ENCODE peak calls at places on chromosomes 11 and 22, in five cellular contexts. V, Y, Q, M and P are unnamed samples.

GRCh38 chr11:126570489-126570888 is 215.0 kb downstream of the ST3GAL4 start:
- DNase-seq in V (no peak), Y (no peak), Q (no peak), M (no peak), P (no peak)

GRCh38 chr11:125202977-125203376 is 38.4 kb downstream of the PKNOX2 start:
- DNase-seq in V (no peak), Y (no peak), Q (no peak), M (no peak), P (no peak)

GRCh38 chr11:1749020-1749758 is 1.2 kb downstream of the IFITM10 start:
- DNase-seq in V (no peak), Y (peak; percentile 64), Q (no peak), M (peak; percentile 40), P (no peak)

GRCh38 chr22:44729391-44730012 is 22.9 kb upstream of the ARHGAP8 start:
- DNase-seq in V (peak; percentile 71), Y (no peak), Q (peak; percentile 57), M (peak; percentile 79), P (peak; percentile 45)

GRCh38 chr11:120985718-120986569 is 38.0 kb upstream of the TBCEL start:
- DNase-seq in V (peak; percentile 45), Y (peak; percentile 74), Q (peak; percentile 24), M (peak; percentile 60), P (peak; percentile 31)

GRCh38 chr11:47215366-47215925 is 672 bp downstream of the DDB2 start:
- DNase-seq in V (no peak), Y (no peak), Q (no peak), M (no peak), P (no peak)

GRCh38 chr11:108754901-108755625 is 90.2 kb downstream of the DDX10 start:
- DNase-seq in V (peak; percentile 52), Y (peak; percentile 25), Q (no peak), M (peak; percentile 65), P (peak; percentile 42)

GRCh38 chr11:130340671-130341319 is 26.1 kb upstream of the ZBTB44 start:
- DNase-seq in V (no peak), Y (no peak), Q (no peak), M (no peak), P (no peak)

GRCh38 chr11:12226093-12226492 is 115.7 kb downstream of the MICAL2 start:
- DNase-seq in V (no peak), Y (no peak), Q (no peak), M (no peak), P (no peak)

GRCh38 chr11:102286292-102286691 is 31.0 kb upstream of the BIRC3 start:
- DNase-seq in V (no peak), Y (no peak), Q (no peak), M (no peak), P (no peak)

GRCh38 chr11:12290477-12290922 is 86.9 kb upstream of the PARVA start:
- DNase-seq in V (no peak), Y (no peak), Q (no peak), M (peak; percentile 22), P (peak; percentile 48)

GRCh38 chr11:126214446-126215240 is 3.1 kb downstream of the FAM118B start:
- DNase-seq in V (no peak), Y (peak; percentile 3), Q (no peak), M (no peak), P (no peak)

GRCh38 chr11:2998073-2998850 is 6.1 kb upstream of the NAP1L4 start:
- DNase-seq in V (no peak), Y (no peak), Q (no peak), M (no peak), P (no peak)

GRCh38 chr11:86066033-86066432 is 2.9 kb downstream of the PICALM start:
- DNase-seq in V (no peak), Y (peak; percentile 8), Q (no peak), M (no peak), P (no peak)
- H3K4me3 ChIP-seq in V (peak overlapping the region; percentile 71), Y (peak overlapping the region; percentile 99), Q (peak overlapping the region; percentile 94), M (peak overlapping the region; percentile 91), P (peak overlapping the region; percentile 96)

GRCh38 chr11:68010058-68011041 is at the start of gene ALDH3B1:
- DNase-seq in V (peak; percentile 91), Y (peak; percentile 97), Q (peak; percentile 90), M (peak; percentile 95), P (peak; percentile 48)
- H3K4me3 ChIP-seq in V (peak within 1 kb of the TSS; percentile 79), Y (peak within 1 kb of the TSS; percentile 79), Q (peak within 1 kb of the TSS; percentile 57), M (peak within 1 kb of the TSS; percentile 52), P (peak within 1 kb of the TSS; percentile 32)

GRCh38 chr22:17575151-17575550 is 11.9 kb downstream of the SLC25A18 start:
- DNase-seq in V (no peak), Y (no peak), Q (no peak), M (no peak), P (peak; percentile 14)

GRCh38 chr22:17569971-17570511 is 6.7 kb downstream of the SLC25A18 start:
- DNase-seq in V (no peak), Y (no peak), Q (no peak), M (peak; percentile 72), P (peak; percentile 23)

GRCh38 chr22:17575681-17576080 is 12.4 kb downstream of the SLC25A18 start:
- DNase-seq in V (peak; percentile 42), Y (no peak), Q (no peak), M (no peak), P (no peak)

GRCh38 chr22:17566776-17567175 is 3.5 kb downstream of the SLC25A18 start:
- DNase-seq in V (no peak), Y (no peak), Q (no peak), M (no peak), P (no peak)

DNA sequence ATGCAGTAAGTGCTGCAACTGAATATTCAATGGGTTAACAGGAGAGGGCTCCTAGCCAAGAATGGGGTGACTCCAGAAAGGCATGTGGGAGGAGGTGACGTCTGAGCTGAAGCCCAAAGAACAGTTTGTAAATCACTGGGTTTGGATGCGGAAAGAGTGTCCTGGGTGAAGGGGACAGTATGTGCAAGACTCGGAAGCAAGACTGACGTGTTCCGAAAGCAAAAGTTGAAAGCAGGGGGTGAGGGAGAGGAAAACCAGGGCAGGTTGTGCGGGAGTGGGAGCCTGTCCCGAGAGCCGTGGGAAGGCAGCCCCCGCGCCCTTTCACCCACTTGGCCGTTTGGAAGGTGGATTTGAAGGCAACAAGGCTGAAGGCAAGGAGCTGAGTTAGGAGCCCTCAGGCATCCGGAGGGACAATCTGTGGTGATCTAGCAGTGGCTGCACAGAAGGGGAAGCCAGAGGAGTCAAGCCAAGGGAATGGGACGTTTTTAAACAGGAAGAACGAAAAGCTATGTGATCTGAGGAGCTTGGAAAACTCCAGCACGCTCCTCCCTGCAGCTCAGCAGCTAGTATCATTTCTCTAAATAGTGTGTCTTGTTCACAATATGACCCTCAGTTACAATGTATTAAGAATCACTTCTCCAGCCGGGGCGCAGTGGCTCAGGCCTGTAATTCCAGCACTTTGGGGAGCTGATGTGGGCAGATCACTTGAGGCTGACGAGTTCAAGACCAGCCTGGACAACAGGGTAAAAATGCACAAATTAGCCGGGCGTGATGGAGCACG is 7.7 kb downstream of the SLC25A18 start:
- DNase-seq in V (peak; percentile 83), Y (peak; percentile 71), Q (peak; percentile 92), M (peak; percentile 95), P (peak; percentile 76)
- H3K4me3 ChIP-seq in V (peak overlapping the region; percentile 54), Y (peak overlapping the region; percentile 74), Q (peak overlapping the region; percentile 59), M (peak overlapping the region; percentile 29), P (peak overlapping the region; percentile 49)

DNA sequence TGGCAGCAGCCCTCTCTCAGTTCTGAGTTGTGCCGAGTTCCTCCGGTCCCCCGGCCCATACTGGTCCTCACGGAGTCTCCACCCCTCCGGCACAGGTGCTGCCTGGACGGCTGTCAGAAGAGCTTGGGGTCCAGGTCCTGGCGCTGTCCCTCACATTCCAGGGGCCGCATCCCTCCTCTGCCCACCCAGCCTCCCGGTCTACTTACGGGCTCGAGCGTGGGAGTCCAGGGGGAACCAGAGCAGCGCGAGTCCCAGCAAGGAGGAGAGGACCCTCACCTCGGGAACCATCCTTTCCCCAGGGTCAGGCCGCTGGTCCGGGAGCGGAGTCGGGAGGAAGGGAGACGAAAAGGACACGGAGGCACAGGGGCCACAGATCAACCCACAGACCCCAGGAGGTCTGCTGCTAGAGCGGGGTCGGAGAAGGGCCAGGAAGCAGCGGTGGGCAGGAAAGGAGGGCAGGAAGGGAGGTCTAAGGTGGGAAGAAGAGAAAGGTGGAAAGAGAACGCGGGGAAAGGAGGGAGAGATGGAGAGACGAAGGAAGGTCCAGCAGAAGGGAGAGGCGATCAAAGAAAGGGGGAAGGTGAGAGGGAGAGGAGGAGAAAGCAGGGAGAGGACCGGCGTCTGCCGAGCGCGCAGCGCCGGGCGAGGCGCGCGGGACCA is 495 bp downstream of the CHRDL2 start:
- DNase-seq in V (no peak), Y (no peak), Q (no peak), M (no peak), P (no peak)
- H3K4me3 ChIP-seq in V (no peak overlapping the region), Y (no peak overlapping the region), Q (peak overlapping the region; percentile 63), M (no peak overlapping the region), P (no peak overlapping the region)

GRCh38 chr22:36331912-36332622 is 55.7 kb downstream of the MYH9 start:
- DNase-seq in V (peak; percentile 47), Y (peak; percentile 53), Q (peak; percentile 83), M (peak; percentile 63), P (no peak)

GRCh38 chr22:36330655-36331305 is 57.0 kb downstream of the MYH9 start:
- DNase-seq in V (peak; percentile 51), Y (peak; percentile 58), Q (peak; percentile 69), M (peak; percentile 76), P (peak; percentile 64)

GRCh38 chr22:36332623-36333331 is 55.0 kb downstream of the MYH9 start:
- DNase-seq in V (peak; percentile 42), Y (no peak), Q (no peak), M (peak; percentile 56), P (peak; percentile 86)

GRCh38 chr22:36330127-36330526 is 57.6 kb downstream of the MYH9 start:
- DNase-seq in V (no peak), Y (no peak), Q (no peak), M (no peak), P (no peak)

GRCh38 chr22:36331306-36331911 is 56.4 kb downstream of the MYH9 start:
- DNase-seq in V (peak; percentile 90), Y (peak; percentile 74), Q (peak; percentile 80), M (peak; percentile 89), P (peak; percentile 96)
- H3K4me3 ChIP-seq in V (no peak overlapping the region), Y (no peak overlapping the region), Q (peak overlapping the region; percentile 36), M (no peak overlapping the region), P (no peak overlapping the region)

GRCh38 chr22:17945156-17945850 is 79.1 kb downstream of the MICAL3 start:
- DNase-seq in V (no peak), Y (no peak), Q (no peak), M (no peak), P (no peak)
- H3K4me3 ChIP-seq in V (no peak overlapping the region), Y (no peak overlapping the region), Q (peak overlapping the region; percentile 1), M (no peak overlapping the region), P (no peak overlapping the region)

GRCh38 chr11:69449320-69450063 is 32.0 kb upstream of the LINC01488 start:
- DNase-seq in V (peak; percentile 13), Y (peak; percentile 71), Q (peak; percentile 79), M (peak; percentile 58), P (peak; percentile 34)
- H3K4me3 ChIP-seq in V (no peak overlapping the region), Y (no peak overlapping the region), Q (peak overlapping the region; percentile 9), M (no peak overlapping the region), P (no peak overlapping the region)

DNA sequence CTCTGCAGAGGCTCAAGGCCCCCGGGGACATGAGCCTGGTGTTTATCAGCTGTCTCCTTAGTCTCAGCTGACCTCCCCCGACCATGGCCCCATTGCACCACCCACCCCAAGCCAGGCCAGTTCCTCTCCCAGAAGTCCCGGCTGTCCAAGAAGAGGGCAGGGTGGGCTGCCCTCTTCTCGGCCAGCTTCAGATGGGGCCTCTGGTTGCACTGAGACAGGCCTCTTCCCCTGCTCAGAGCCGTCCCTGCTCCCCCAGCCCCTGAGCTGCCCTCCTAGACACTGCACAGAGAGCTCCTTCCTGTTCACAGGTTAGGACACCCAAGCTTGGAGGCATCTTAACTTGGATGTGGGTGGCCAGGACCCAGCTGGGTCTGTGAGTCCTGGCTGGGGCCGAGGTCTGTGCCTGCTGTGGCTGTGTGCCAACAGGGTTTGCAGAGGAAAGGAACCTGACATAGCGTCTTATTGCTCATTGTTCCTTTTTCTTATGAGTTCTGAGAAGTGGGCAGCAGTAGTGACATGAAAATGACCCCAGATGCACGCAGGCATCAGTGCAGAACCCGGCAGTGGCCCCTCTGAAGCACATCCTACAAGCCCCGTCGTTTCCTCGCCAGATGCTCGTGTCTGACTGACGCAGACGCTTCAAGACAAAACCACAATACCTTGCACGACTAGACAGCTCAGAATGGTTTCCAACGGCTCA is 5.5 kb downstream of the TRABD start:
- DNase-seq in V (no peak), Y (peak; percentile 45), Q (no peak), M (peak; percentile 32), P (no peak)
- H3K4me3 ChIP-seq in V (peak overlapping the region; percentile 56), Y (peak overlapping the region; percentile 72), Q (peak overlapping the region; percentile 65), M (peak overlapping the region; percentile 38), P (no peak overlapping the region)